ENCODE peak calls at places on chromosomes 3 and 15, in four cellular contexts. A is PC-9, H is brain microvascular endothelial cell, E is tibial nerve. J is an unnamed sample. For H3K27me3, the result is how much of the 10 kb centered on the place peaks cover.

GRCh38 chr3:196273655-196274054 is 13.9 kb downstream of the PCYT1A start:
- DNase-seq in A (no peak), H (no peak), E (no peak), J (no peak)

GRCh38 chr3:64939747-64940450 is 252.1 kb upstream of the ADAMTS9 start:
- DNase-seq in A (no peak), H (no peak), E (no peak), J (no peak)

GRCh38 chr3:65761890-65762605 is 276.7 kb downstream of the MAGI1 start:
- DNase-seq in A (no peak), H (no peak), E (no peak), J (no peak)

GRCh38 chr3:44111482-44111881 is 130.2 kb upstream of the TOPAZ1 start:
- DNase-seq in A (no peak), H (no peak), E (no peak), J (no peak)

GRCh38 chr15:36414670-36415069 is 164.8 kb upstream of the CDIN1 start:
- DNase-seq in A (no peak), H (peak), E (no peak), J (peak)

GRCh38 chr3:105933871-105934270 is 65.1 kb upstream of the CBLB start:
- DNase-seq in A (no peak), H (no peak), E (no peak), J (no peak)

GRCh38 chr3:187628169-187628568 is 42.0 kb downstream of the SST start:
- DNase-seq in A (no peak), H (no peak), E (no peak), J (no peak)

GRCh38 chr3:114079761-114080160 is 23.2 kb downstream of the QTRT2 start:
- DNase-seq in A (no peak), H (peak), E (no peak), J (no peak)

GRCh38 chr3:86787091-86787490 is 203.9 kb downstream of the VGLL3 start:
- DNase-seq in A (peak), H (peak), E (no peak), J (no peak)

GRCh38 chr3:193068365-193068764 is 150.7 kb upstream of the MB21D2 start:
- DNase-seq in A (no peak), H (no peak), E (no peak), J (no peak)

GRCh38 chr15:63465104-63465503 is 39.3 kb upstream of the USP3 start:
- DNase-seq in A (no peak), H (no peak), E (no peak), J (no peak)

GRCh38 chr15:66825731-66826130 is 123.7 kb downstream of the SMAD6 start:
- DNase-seq in A (no peak), H (no peak), E (no peak), J (no peak)

GRCh38 chr3:123642182-123642956 is 57.5 kb upstream of the HACD2 start:
- DNase-seq in A (peak), H (peak), E (peak), J (peak)

GRCh38 chr15:101006931-101007687 is 88.0 kb downstream of the LRRK1 start:
- DNase-seq in A (peak), H (peak), E (peak), J (peak)

GRCh38 chr15:41806291-41807181 is 21.4 kb upstream of the JMJD7 start:
- DNase-seq in A (peak), H (no peak), E (no peak), J (no peak)

GRCh38 chr15:77186518-77187095 is 115.7 kb upstream of the TSPAN3 start:
- DNase-seq in A (no peak), H (no peak), E (no peak), J (no peak)

GRCh38 chr3:11810276-11810675 is 36.4 kb downstream of the TAMM41 start:
- DNase-seq in A (no peak), H (peak), E (no peak), J (no peak)

GRCh38 chr15:80180468-80180867 is 27.7 kb downstream of the FAH start:
- DNase-seq in A (no peak), H (no peak), E (no peak), J (no peak)

GRCh38 chr3:44284949-44285348 is 43.3 kb downstream of the TOPAZ1 start:
- DNase-seq in A (no peak), H (no peak), E (no peak), J (no peak)

GRCh38 chr3:55692295-55692957 is 205.3 kb upstream of the WNT5A start:
- DNase-seq in A (no peak), H (no peak), E (no peak), J (no peak)

GRCh38 chr3:130997291-130997690 is 29.3 kb downstream of the ASTE1 start:
- DNase-seq in A (no peak), H (no peak), E (no peak), J (no peak)

GRCh38 chr3:117234321-117234720 is 524.7 kb downstream of the TUSC7 start:
- DNase-seq in A (no peak), H (no peak), E (no peak), J (no peak)

GRCh38 chr3:188904670-188905069 is 267.1 kb upstream of the TPRG1 start:
- DNase-seq in A (peak), H (peak), E (no peak), J (no peak)

GRCh38 chr3:129481783-129482332 is 41.8 kb downstream of the IFT122 start:
- DNase-seq in A (no peak), H (peak), E (peak), J (no peak)

GRCh38 chr3:13687409-13687989 is 138.6 kb downstream of the FBLN2 start:
- DNase-seq in A (no peak), H (no peak), E (no peak), J (no peak)

GRCh38 chr3:13939206-13939605 is 59.3 kb upstream of the WNT7A start:
- DNase-seq in A (no peak), H (no peak), E (no peak), J (no peak)

GRCh38 chr3:128322030-128323022 is 144.4 kb downstream of the DNAJB8 start:
- DNase-seq in A (peak), H (peak), E (no peak), J (no peak)

GRCh38 chr15:77017761-77018720 is 23.1 kb downstream of the PSTPIP1 start:
- DNase-seq in A (no peak), H (no peak), E (no peak), J (no peak)

GRCh38 chr3:72906154-72906553 is 18.3 kb downstream of the GXYLT2 start:
- DNase-seq in A (no peak), H (no peak), E (no peak), J (no peak)

GRCh38 chr3:50675179-50676030 is 678 bp downstream of the DOCK3 start:
- DNase-seq in A (peak), H (no peak), E (no peak), J (no peak)

GRCh38 chr15:82900511-82900910 is 52.0 kb downstream of the HOMER2 start:
- DNase-seq in A (no peak), H (no peak), E (no peak), J (no peak)

GRCh38 chr3:42014949-42015533 is 53.1 kb upstream of the ULK4 start:
- DNase-seq in A (no peak), H (no peak), E (no peak), J (no peak)

DNA sequence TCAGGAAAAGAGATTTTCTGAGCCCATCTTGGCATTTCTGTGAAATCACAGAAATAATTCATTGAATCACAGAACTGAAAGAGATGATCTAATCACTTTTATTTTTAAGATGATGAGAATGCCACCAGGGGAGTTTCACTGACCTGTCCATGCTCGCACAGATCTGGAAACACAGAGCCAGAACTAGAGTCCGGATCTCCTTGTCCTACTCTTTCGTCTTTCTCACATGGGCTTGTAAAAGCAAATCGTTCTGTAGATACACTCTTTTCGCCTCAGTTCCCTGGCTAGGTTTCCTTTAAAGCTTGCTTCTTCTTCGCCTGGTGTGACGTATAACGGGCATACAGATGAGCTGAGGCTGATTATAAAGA is 122.5 kb upstream of the SPRED1 start:
- DNase-seq in A (no peak), H (no peak), E (no peak), J (no peak)
- H3K4me3 ChIP-seq in A (no peak), H (peak), E (peak), J (no peak)

GRCh38 chr3:25094932-25095690 is 333.0 kb upstream of the RARB start:
- DNase-seq in A (no peak), H (no peak), E (no peak), J (no peak)
- TF ChIP-seq CTCF in A (no peak), H (no peak), E (no peak), J (no peak)

DNA sequence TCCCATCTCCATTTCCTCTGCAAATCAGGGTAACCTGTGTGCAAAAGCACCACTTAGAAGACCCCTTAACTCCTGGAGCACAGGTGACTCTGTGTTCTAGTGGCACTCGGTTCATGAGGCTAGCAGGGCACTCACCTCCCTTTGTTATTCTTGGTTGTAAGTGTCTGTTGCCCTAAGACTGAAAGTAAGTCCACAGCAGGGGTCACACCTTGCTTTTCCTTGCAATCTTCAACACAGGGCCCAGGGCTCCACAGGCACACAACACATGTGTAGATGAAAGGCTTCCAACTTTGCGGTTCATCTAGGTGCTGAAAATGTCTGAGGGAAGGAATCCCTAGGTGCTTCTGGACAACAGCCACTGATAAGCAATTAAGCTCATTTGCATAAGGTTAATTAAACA is 2.9 kb downstream of the RNU6-1 start:
- DNase-seq in A (no peak), H (no peak), E (no peak), J (no peak)
- H3K27me3 ChIP-seq in A (under half), H (under half), E (under half), J (half or more)

DNA sequence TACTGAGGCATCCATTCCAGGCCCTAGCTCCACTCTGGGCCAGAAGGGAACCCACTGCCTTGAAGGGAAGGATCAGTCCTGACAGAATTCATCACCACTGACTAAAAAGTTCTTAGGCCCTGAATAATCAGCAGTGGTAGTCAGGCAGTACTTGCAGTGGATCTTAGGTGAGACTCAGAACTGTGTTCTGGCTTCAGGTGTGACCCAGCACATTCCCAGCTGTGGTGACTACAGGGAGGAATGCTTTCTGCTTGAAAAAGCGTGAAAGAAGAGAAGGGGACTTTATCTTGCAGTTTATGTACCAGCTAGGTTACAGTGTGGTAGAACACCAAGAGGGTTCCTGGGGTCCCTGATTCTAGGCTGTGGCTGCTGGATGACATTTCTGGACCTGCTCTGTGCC is 24.9 kb upstream of the AADACL2 start:
- DNase-seq in A (no peak), H (no peak), E (no peak), J (no peak)
- H3K4me3 ChIP-seq in A (no peak), H (no peak), E (no peak), J (no peak)

GRCh38 chr3:134752761-134753461 is 42.1 kb upstream of the EPHB1 start:
- DNase-seq in A (no peak), H (no peak), E (no peak), J (no peak)

GRCh38 chr3:134757549-134758069 is 37.5 kb upstream of the EPHB1 start:
- DNase-seq in A (no peak), H (no peak), E (no peak), J (no peak)

GRCh38 chr3:134755821-134756220 is 39.2 kb upstream of the EPHB1 start:
- DNase-seq in A (no peak), H (no peak), E (no peak), J (no peak)

GRCh38 chr3:134753999-134754742 is 40.9 kb upstream of the EPHB1 start:
- DNase-seq in A (no peak), H (no peak), E (no peak), J (no peak)

DNA sequence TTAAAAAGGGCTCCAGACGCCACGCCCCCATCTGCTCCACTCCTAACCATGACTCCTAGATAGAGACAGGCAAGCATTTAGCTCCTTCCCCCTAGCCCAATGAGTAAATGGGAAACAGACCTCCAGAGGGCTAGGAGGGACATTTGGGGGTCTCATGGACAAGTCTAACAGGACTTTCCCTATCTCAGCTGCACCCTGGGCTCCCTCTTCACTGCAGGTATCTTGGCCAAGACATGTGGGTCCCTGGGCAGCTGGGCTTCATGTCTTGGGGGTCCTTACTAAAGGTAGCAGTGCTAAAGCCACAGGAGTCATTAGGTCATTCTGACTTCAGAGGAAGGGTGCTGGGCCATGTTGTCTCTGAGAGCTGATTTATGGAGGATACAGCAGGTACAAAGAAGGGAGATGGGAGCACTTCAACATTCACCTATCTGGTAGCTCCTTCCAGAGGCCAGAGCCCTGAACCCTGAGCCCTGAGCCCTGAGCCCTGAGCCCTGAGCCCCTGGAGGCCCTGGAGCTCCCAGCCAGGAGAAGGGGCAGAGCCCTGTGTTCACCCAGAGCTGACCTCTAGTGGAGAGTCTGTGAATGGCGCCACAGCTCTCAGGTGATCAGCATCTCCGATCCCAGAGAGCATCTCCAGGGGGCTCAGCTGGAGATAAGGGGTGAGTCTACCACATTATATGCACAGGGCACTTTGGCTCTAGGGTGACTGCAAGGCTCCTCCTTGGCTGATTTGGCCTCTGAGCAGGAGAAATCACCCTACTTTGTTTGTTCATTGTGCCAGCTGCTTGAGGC is 40.1 kb upstream of the EPHB1 start:
- DNase-seq in A (peak), H (peak), E (no peak), J (no peak)
- TF ChIP-seq CTCF in A (peak), H (peak), E (peak), J (peak)

DNA sequence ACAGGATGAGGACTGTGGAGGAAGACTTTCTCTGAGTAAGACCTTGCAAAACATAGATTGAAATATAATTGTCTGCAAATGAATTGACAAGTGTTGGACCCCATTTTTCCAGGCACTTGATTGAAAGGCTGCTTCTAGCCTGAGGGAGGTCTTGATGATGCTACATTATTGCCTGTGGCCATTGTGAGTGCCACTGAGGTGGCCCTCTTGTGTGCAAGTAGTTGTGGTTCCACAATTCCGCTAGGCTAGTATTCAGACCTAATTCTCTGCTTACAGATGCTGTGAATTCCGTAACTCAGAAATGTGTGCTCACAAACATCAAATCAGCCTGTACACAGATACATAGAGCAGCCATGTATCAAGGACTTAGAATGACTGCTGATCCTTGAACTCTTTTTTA is 34.6 kb downstream of the FNDC3B start:
- DNase-seq in A (no peak), H (no peak), E (no peak), J (no peak)
- H3K27me3 ChIP-seq in A (under half), H (under half), E (under half), J (under half)

GRCh38 chr3:28576590-28577220 is 228.1 kb upstream of the AZI2 start:
- DNase-seq in A (no peak), H (no peak), E (no peak), J (no peak)
- H3K4me3 ChIP-seq in A (no peak), H (no peak), E (peak), J (no peak)

GRCh38 chr3:71421820-71422566 is 161.5 kb downstream of the FOXP1 start:
- DNase-seq in A (no peak), H (no peak), E (no peak), J (no peak)

GRCh38 chr3:71419369-71419768 is 164.2 kb downstream of the FOXP1 start:
- DNase-seq in A (no peak), H (no peak), E (no peak), J (no peak)

GRCh38 chr3:71425491-71426071 is 157.9 kb downstream of the FOXP1 start:
- DNase-seq in A (no peak), H (peak), E (no peak), J (peak)

GRCh38 chr3:71421475-71421819 is 162.1 kb downstream of the FOXP1 start:
- DNase-seq in A (no peak), H (no peak), E (no peak), J (no peak)

DNA sequence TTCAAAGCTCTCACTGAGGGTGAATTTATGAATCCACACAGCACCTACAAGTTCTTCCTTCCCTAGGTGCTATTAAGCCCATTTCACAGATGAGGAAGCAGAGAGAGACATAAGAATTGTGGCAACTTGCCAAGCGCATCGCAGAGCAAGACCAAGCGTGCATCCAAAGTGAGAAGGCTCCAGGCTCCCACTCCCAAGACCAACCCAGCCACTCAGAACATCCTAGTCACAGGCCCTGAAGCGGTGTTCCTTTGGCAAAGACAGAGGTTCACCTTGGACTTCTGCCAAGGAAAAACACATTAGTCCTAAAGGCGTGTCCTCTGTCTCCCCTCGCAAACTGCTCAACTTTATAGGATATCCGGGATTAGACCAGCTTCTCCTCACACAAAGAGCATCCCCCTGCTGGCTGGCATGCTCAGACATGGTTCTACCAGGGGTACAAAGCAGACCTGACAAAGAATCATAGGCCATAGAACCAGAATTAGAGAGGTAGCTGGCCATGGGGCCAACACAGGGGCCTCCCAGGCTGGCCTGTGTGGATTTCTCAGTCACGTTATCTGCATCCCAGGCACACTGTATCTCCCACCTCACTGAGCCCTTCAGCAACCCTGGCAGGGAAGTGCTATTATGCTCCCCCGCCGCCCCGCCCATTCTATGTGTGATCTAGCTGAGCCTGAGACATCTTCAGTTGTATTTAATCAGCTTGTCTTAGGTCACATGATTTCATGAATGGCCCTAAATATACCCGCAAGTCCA is 160.2 kb downstream of the FOXP1 start:
- DNase-seq in A (no peak), H (no peak), E (no peak), J (no peak)
- TF ChIP-seq CTCF in A (no peak), H (peak), E (no peak), J (no peak)

GRCh38 chr3:139325551-139325950 is 18.3 kb upstream of the MRPS22 start:
- DNase-seq in A (no peak), H (no peak), E (no peak), J (no peak)
- H3K27me3 ChIP-seq in A (under half), H (under half), E (under half), J (under half)

J was measured in kidney epithelial cell.